ENCODE peak calls at places on chromosome 5, in eight cellular contexts. B is tibial artery, U is right lobe of liver, P is endodermal cell, Q is choroid plexus epithelial cell, J is pancreas, L is lung, H is IMR-90. X is an unnamed sample.

GRCh38 chr5:139638090-139638735 is 9.9 kb upstream of the CXXC5 start:
- DNase-seq in L (peak; percentile 78), U (peak; percentile 94), B (peak; percentile 95), P (peak; percentile 78), Q (peak; percentile 64), H (peak; percentile 66), J (peak; percentile 96), X (peak; percentile 86)

GRCh38 chr5:168883253-168883880 is 304.2 kb upstream of the PANK3 start:
- DNase-seq in H (no peak), P (peak; percentile 78), J (no peak), B (no peak), L (no peak), Q (no peak), U (no peak), X (no peak)

GRCh38 chr5:103562084-103562452 is 521 bp downstream of the NUDT12 start:
- DNase-seq in B (no peak), Q (no peak), J (no peak), H (no peak), U (no peak), L (no peak), P (no peak), X (no peak)

GRCh38 chr5:72140711-72141110 is 33.4 kb downstream of the MAP1B start:
- DNase-seq in J (no peak), L (no peak), B (no peak), H (no peak), U (no peak), P (no peak), Q (no peak), X (no peak)

GRCh38 chr5:171474106-171474878 is 54.8 kb downstream of the FGF18 start:
- DNase-seq in H (peak; percentile 21), B (no peak), J (no peak), L (no peak), Q (no peak), U (no peak), P (no peak), X (no peak)

GRCh38 chr5:135156715-135157404 is 122.8 kb upstream of the PITX1 start:
- DNase-seq in Q (no peak), H (no peak), L (no peak), P (peak; percentile 38), J (no peak), B (no peak), U (no peak), X (no peak)

GRCh38 chr5:72383280-72384205 is 63.4 kb downstream of the PTCD2 start:
- DNase-seq in B (no peak), Q (peak; percentile 83), L (no peak), U (no peak), H (peak; percentile 38), P (peak; percentile 76), J (no peak), X (no peak)

GRCh38 chr5:169909945-169910344 is 70.3 kb downstream of the INSYN2B start:
- DNase-seq in J (no peak), B (no peak), Q (no peak), U (no peak), H (no peak), P (no peak), L (no peak), X (no peak)

GRCh38 chr5:157924931-157925729 is 66.2 kb upstream of the CLINT1 start:
- DNase-seq in P (no peak), L (peak; percentile 52), U (no peak), J (no peak), Q (no peak), B (no peak), H (no peak), X (no peak)

GRCh38 chr5:16572289-16573015 is 44.3 kb downstream of the RETREG1 start:
- DNase-seq in Q (no peak), H (no peak), J (no peak), P (no peak), L (no peak), B (no peak), U (no peak), X (no peak)

GRCh38 chr5:148967783-148968182 is 95.1 kb downstream of the SH3TC2 start:
- DNase-seq in H (no peak), P (peak; percentile 25), J (no peak), B (no peak), U (peak; percentile 37), L (no peak), Q (no peak), X (no peak)

GRCh38 chr5:21919417-21920022 is 933.6 kb downstream of the CDH12 start:
- DNase-seq in P (peak; percentile 64), L (no peak), Q (peak; percentile 70), B (no peak), U (no peak), H (peak; percentile 45), J (no peak), X (no peak)

GRCh38 chr5:95846554-95847260 is 24.2 kb upstream of the GLRX start:
- DNase-seq in B (peak; percentile 80), L (no peak), U (peak; percentile 37), J (peak; percentile 56), H (peak; percentile 79), P (peak; percentile 87), Q (peak; percentile 89), X (no peak)

GRCh38 chr5:58016329-58016728 is 443.6 kb downstream of the PLK2 start:
- DNase-seq in B (no peak), Q (peak; percentile 58), L (no peak), U (no peak), P (no peak), H (peak; percentile 0), J (no peak), X (no peak)

GRCh38 chr5:132591140-132591539 is 34.4 kb downstream of the RAD50 start:
- DNase-seq in B (no peak), H (peak; percentile 38), J (no peak), U (no peak), P (no peak), Q (peak; percentile 43), L (no peak), X (no peak)
- TF ChIP-seq CTCF in B (no peak), H (peak; percentile 31), J (no peak), U (no peak), P (peak; percentile 39), Q (peak; percentile 35), L (no peak), X (no peak)

GRCh38 chr5:173175523-173175922 is 31.2 kb downstream of the BNIP1 start:
- DNase-seq in H (no peak), J (no peak), P (peak; percentile 63), B (no peak), U (no peak), Q (no peak), L (no peak), X (no peak)

DNA sequence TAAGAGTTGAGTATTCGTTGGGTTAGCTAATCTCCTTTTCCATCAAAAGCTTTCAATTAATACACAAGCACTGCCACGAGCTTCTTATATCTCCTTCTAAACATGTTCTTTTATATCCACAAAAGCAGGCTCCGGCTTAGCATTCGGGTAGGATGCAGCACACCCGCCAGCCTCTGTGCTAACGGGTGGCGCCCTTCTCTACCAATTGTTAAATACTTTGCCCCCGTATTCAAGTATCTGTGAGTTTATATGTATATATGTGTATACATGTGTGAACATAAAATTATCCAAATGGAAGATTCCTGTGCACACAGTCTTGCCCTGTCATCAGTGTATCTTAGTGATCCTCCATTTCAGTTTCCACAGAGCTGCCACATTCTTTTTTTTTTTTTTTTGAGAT is 27.8 kb downstream of the BNIP1 start:
- DNase-seq in Q (no peak), U (no peak), L (no peak), B (no peak), H (no peak), J (no peak), P (no peak), X (no peak)
- TF ChIP-seq CTCF in Q (no peak), U (no peak), L (no peak), B (no peak), H (no peak), J (no peak), P (peak; percentile 28), X (no peak)

GRCh38 chr5:672329-673139 is 20.6 kb downstream of the TPPP start:
- DNase-seq in Q (peak; percentile 92), U (peak; percentile 69), B (peak; percentile 75), H (peak; percentile 68), P (peak; percentile 84), J (peak; percentile 79), L (peak; percentile 80), X (peak; percentile 60)

GRCh38 chr5:669842-670395 is 23.2 kb downstream of the TPPP start:
- DNase-seq in Q (no peak), L (no peak), J (peak; percentile 35), H (no peak), P (no peak), U (no peak), B (peak; percentile 60), X (no peak)

GRCh38 chr5:673140-673836 is 19.9 kb downstream of the TPPP start:
- DNase-seq in H (no peak), P (no peak), Q (no peak), U (no peak), L (no peak), B (peak; percentile 49), J (peak; percentile 27), X (no peak)

GRCh38 chr5:670396-671270 is 22.5 kb downstream of the TPPP start:
- DNase-seq in H (no peak), Q (no peak), U (no peak), B (peak; percentile 63), J (peak; percentile 29), L (no peak), P (no peak), X (no peak)

GRCh38 chr5:671459-672328 is 21.5 kb downstream of the TPPP start:
- DNase-seq in P (peak; percentile 93), U (peak; percentile 77), B (peak; percentile 83), H (peak; percentile 26), J (peak; percentile 77), Q (peak; percentile 63), L (peak; percentile 73), X (peak; percentile 89)
- TF ChIP-seq CTCF in P (peak; percentile 92), U (peak; percentile 96), B (peak; percentile 84), H (peak; percentile 86), J (peak; percentile 88), Q (peak; percentile 96), L (peak; percentile 59), X (peak; percentile 95)

GRCh38 chr5:140795259-140795641 is 598 bp downstream of the PCDHA2 start:
- DNase-seq in H (no peak), U (no peak), Q (peak; percentile 1), J (no peak), P (peak; percentile 75), B (no peak), L (no peak), X (no peak)

GRCh38 chr5:140796718-140797095 is 2.1 kb downstream of the PCDHA2 start:
- DNase-seq in L (no peak), U (no peak), B (peak; percentile 53), H (no peak), Q (no peak), P (peak; percentile 36), J (no peak), X (no peak)

GRCh38 chr5:140791111-140791510 is 3.5 kb upstream of the PCDHA2 start:
- DNase-seq in L (no peak), Q (no peak), U (no peak), P (no peak), H (no peak), B (no peak), J (no peak), X (no peak)

DNA sequence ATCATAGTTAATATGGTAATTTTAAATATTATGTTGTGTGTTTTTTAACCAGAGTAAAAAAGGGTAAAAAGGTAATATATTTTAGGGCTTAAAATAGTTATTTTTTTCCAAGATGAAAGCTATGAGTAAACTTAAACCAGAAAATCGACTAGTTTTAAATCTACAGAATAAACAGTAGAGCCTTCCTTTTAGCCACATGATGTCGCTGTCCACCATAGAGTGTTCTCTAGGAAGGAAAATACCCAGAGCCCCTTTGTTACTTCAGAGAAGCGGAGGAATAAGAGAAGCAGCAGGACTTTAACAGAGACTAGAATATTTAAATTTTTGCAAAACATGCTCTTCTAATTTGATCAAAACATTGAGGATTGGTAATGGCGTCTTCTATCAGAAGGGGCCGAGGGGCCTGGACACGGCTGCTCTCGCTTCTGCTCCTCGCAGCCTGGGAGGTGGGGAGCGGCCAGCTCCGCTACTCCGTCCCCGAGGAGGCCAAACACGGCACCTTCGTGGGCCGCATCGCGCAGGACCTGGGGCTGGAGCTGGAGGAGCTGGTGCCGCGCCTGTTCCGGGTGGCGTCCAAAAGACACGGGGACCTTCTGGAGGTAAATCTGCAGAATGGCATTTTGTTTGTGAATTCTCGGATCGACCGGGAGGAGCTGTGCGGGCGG is at the start of gene PCDHA2:
- DNase-seq in L (no peak), B (no peak), P (peak; percentile 63), U (no peak), Q (no peak), J (no peak), H (no peak), X (no peak)
- TF ChIP-seq CTCF in L (no peak), B (no peak), P (peak; percentile 83), U (no peak), Q (no peak), J (no peak), H (no peak), X (no peak)

X was measured in Peyer's patch.